ENCODE peak calls at places on chromosomes 12 and 14, in six cellular contexts. One of them, this sample, is unnamed.

GRCh38 chr14:64646103-64646502 is 58.1 kb upstream of the PLEKHG3 start:
- DNase-seq in naive thymus-derived CD8-positive, alpha-beta T cell: no peak
- DNase-seq in stromal cell of bone marrow: no peak
- DNase-seq in NCI-H1417: no peak
- DNase-seq in activated CD8-positive, alpha-beta T cell treated with anti-CD3 and anti-CD28 coated beads, Interleukin-2, amount 10 ng/mL, durations not matched to agents 7 days and 5 days: no peak
- DNase-seq in ELR: no peak
- DNase-seq in this sample: no peak

GRCh38 chr14:96198430-96199133 is 6.1 kb upstream of the BDKRB2 start:
- DNase-seq in activated CD8-positive, alpha-beta T cell treated with anti-CD3 and anti-CD28 coated beads, Interleukin-2, amount 10 ng/mL, durations not matched to agents 7 days and 5 days: peak; percentile 22
- DNase-seq in NCI-H1417: no peak
- DNase-seq in ELR: no peak
- DNase-seq in stromal cell of bone marrow: no peak
- DNase-seq in naive thymus-derived CD8-positive, alpha-beta T cell: no peak
- DNase-seq in this sample: no peak

GRCh38 chr14:65255583-65256443 is 153.5 kb upstream of the MAX start:
- DNase-seq in NCI-H1417: no peak
- DNase-seq in activated CD8-positive, alpha-beta T cell treated with anti-CD3 and anti-CD28 coated beads, Interleukin-2, amount 10 ng/mL, durations not matched to agents 7 days and 5 days: no peak
- DNase-seq in stromal cell of bone marrow: no peak
- DNase-seq in ELR: peak; percentile 49
- DNase-seq in naive thymus-derived CD8-positive, alpha-beta T cell: peak; percentile 16
- DNase-seq in this sample: no peak

GRCh38 chr12:62164036-62164435 is 96.2 kb upstream of the USP15 start:
- DNase-seq in NCI-H1417: no peak
- DNase-seq in stromal cell of bone marrow: no peak
- DNase-seq in naive thymus-derived CD8-positive, alpha-beta T cell: no peak
- DNase-seq in activated CD8-positive, alpha-beta T cell treated with anti-CD3 and anti-CD28 coated beads, Interleukin-2, amount 10 ng/mL, durations not matched to agents 7 days and 5 days: no peak
- DNase-seq in ELR: no peak
- DNase-seq in this sample: no peak

GRCh38 chr12:19131020-19131431 is 1.5 kb downstream of the PLEKHA5 start:
- DNase-seq in NCI-H1417: peak; percentile 27
- DNase-seq in stromal cell of bone marrow: no peak
- DNase-seq in naive thymus-derived CD8-positive, alpha-beta T cell: no peak
- DNase-seq in activated CD8-positive, alpha-beta T cell treated with anti-CD3 and anti-CD28 coated beads, Interleukin-2, amount 10 ng/mL, durations not matched to agents 7 days and 5 days: no peak
- DNase-seq in ELR: peak; percentile 78
- DNase-seq in this sample: peak; percentile 63

GRCh38 chr12:12560587-12561304 is 1.9 kb downstream of the DUSP16 start:
- DNase-seq in stromal cell of bone marrow: peak; percentile 54
- DNase-seq in naive thymus-derived CD8-positive, alpha-beta T cell: peak; percentile 83
- DNase-seq in ELR: peak; percentile 82
- DNase-seq in activated CD8-positive, alpha-beta T cell treated with anti-CD3 and anti-CD28 coated beads, Interleukin-2, amount 10 ng/mL, durations not matched to agents 7 days and 5 days: peak; percentile 74
- DNase-seq in NCI-H1417: peak; percentile 38
- DNase-seq in this sample: peak; percentile 85

GRCh38 chr14:33916663-33917565 is 34.0 kb downstream of the EGLN3 start:
- DNase-seq in ELR: no peak
- DNase-seq in activated CD8-positive, alpha-beta T cell treated with anti-CD3 and anti-CD28 coated beads, Interleukin-2, amount 10 ng/mL, durations not matched to agents 7 days and 5 days: no peak
- DNase-seq in stromal cell of bone marrow: no peak
- DNase-seq in NCI-H1417: no peak
- DNase-seq in naive thymus-derived CD8-positive, alpha-beta T cell: no peak
- DNase-seq in this sample: no peak

GRCh38 chr12:27810756-27811155 is 30.7 kb upstream of the MANSC4 start:
- DNase-seq in activated CD8-positive, alpha-beta T cell treated with anti-CD3 and anti-CD28 coated beads, Interleukin-2, amount 10 ng/mL, durations not matched to agents 7 days and 5 days: no peak
- DNase-seq in stromal cell of bone marrow: no peak
- DNase-seq in naive thymus-derived CD8-positive, alpha-beta T cell: no peak
- DNase-seq in NCI-H1417: no peak
- DNase-seq in ELR: no peak
- DNase-seq in this sample: no peak

GRCh38 chr14:93976477-93977057 is at the start of gene ASB2:
- DNase-seq in naive thymus-derived CD8-positive, alpha-beta T cell: no peak
- DNase-seq in NCI-H1417: no peak
- DNase-seq in stromal cell of bone marrow: no peak
- DNase-seq in activated CD8-positive, alpha-beta T cell treated with anti-CD3 and anti-CD28 coated beads, Interleukin-2, amount 10 ng/mL, durations not matched to agents 7 days and 5 days: peak; percentile 36
- DNase-seq in ELR: no peak
- DNase-seq in this sample: no peak

GRCh38 chr12:14373202-14373601 is 7.7 kb downstream of the ATF7IP start:
- DNase-seq in stromal cell of bone marrow: peak; percentile 29
- DNase-seq in ELR: peak; percentile 88
- DNase-seq in activated CD8-positive, alpha-beta T cell treated with anti-CD3 and anti-CD28 coated beads, Interleukin-2, amount 10 ng/mL, durations not matched to agents 7 days and 5 days: no peak
- DNase-seq in naive thymus-derived CD8-positive, alpha-beta T cell: no peak
- DNase-seq in NCI-H1417: no peak
- DNase-seq in this sample: peak; percentile 75

GRCh38 chr14:57879516-57879915 is 13.6 kb upstream of the SLC35F4 start:
- DNase-seq in activated CD8-positive, alpha-beta T cell treated with anti-CD3 and anti-CD28 coated beads, Interleukin-2, amount 10 ng/mL, durations not matched to agents 7 days and 5 days: no peak
- DNase-seq in ELR: no peak
- DNase-seq in NCI-H1417: no peak
- DNase-seq in stromal cell of bone marrow: no peak
- DNase-seq in naive thymus-derived CD8-positive, alpha-beta T cell: no peak
- DNase-seq in this sample: no peak

GRCh38 chr14:101862177-101862576 is 100.7 kb downstream of the PPP2R5C start:
- DNase-seq in activated CD8-positive, alpha-beta T cell treated with anti-CD3 and anti-CD28 coated beads, Interleukin-2, amount 10 ng/mL, durations not matched to agents 7 days and 5 days: no peak
- DNase-seq in ELR: peak; percentile 46
- DNase-seq in naive thymus-derived CD8-positive, alpha-beta T cell: no peak
- DNase-seq in stromal cell of bone marrow: peak; percentile 45
- DNase-seq in NCI-H1417: no peak
- DNase-seq in this sample: peak; percentile 10

GRCh38 chr14:32426028-32426427 is 96.9 kb downstream of the AKAP6 start:
- DNase-seq in activated CD8-positive, alpha-beta T cell treated with anti-CD3 and anti-CD28 coated beads, Interleukin-2, amount 10 ng/mL, durations not matched to agents 7 days and 5 days: no peak
- DNase-seq in NCI-H1417: no peak
- DNase-seq in ELR: no peak
- DNase-seq in naive thymus-derived CD8-positive, alpha-beta T cell: no peak
- DNase-seq in stromal cell of bone marrow: no peak
- DNase-seq in this sample: no peak

GRCh38 chr14:94481468-94482131 is 5.6 kb upstream of the SERPINA9 start:
- DNase-seq in NCI-H1417: no peak
- DNase-seq in stromal cell of bone marrow: no peak
- DNase-seq in naive thymus-derived CD8-positive, alpha-beta T cell: no peak
- DNase-seq in ELR: peak; percentile 89
- DNase-seq in activated CD8-positive, alpha-beta T cell treated with anti-CD3 and anti-CD28 coated beads, Interleukin-2, amount 10 ng/mL, durations not matched to agents 7 days and 5 days: no peak
- DNase-seq in this sample: peak; percentile 51

GRCh38 chr14:24875203-24875840 is 174.6 kb downstream of the STXBP6 start:
- DNase-seq in naive thymus-derived CD8-positive, alpha-beta T cell: no peak
- DNase-seq in stromal cell of bone marrow: peak; percentile 28
- DNase-seq in NCI-H1417: no peak
- DNase-seq in activated CD8-positive, alpha-beta T cell treated with anti-CD3 and anti-CD28 coated beads, Interleukin-2, amount 10 ng/mL, durations not matched to agents 7 days and 5 days: no peak
- DNase-seq in ELR: peak; percentile 18
- DNase-seq in this sample: no peak

GRCh38 chr12:132194056-132194455 is 49.8 kb downstream of the NOC4L start:
- DNase-seq in ELR: peak; percentile 40
- DNase-seq in NCI-H1417: no peak
- DNase-seq in naive thymus-derived CD8-positive, alpha-beta T cell: no peak
- DNase-seq in stromal cell of bone marrow: no peak
- DNase-seq in activated CD8-positive, alpha-beta T cell treated with anti-CD3 and anti-CD28 coated beads, Interleukin-2, amount 10 ng/mL, durations not matched to agents 7 days and 5 days: no peak
- DNase-seq in this sample: no peak

This sample was measured in RKO.